ENCODE peak calls at places on chromosomes 2 and 18, in six cellular contexts. K, T, O, S, Y and M are unnamed samples.

GRCh38 chr18:73511751-73512525 is 635.7 kb downstream of the FBXO15 start:
- DNase-seq in K (no peak), T (no peak), O (no peak), S (no peak), Y (no peak), M (no peak)

GRCh38 chr2:239586651-239587310 is 186.0 kb upstream of the HDAC4 start:
- DNase-seq in K (no peak), T (no peak), O (no peak), S (no peak), Y (no peak), M (no peak)

GRCh38 chr2:241161646-241162281 is 11.5 kb downstream of the PPP1R7 start:
- DNase-seq in K (no peak), T (no peak), O (no peak), S (peak), Y (peak), M (no peak)

GRCh38 chr2:98559581-98559980 is 48.7 kb downstream of the COA5 start:
- DNase-seq in K (no peak), T (no peak), O (no peak), S (no peak), Y (no peak), M (no peak)

GRCh38 chr2:205706769-205707375 is 24.6 kb downstream of the NRP2 start:
- DNase-seq in K (no peak), T (no peak), O (no peak), S (peak), Y (peak), M (peak)

GRCh38 chr2:200042102-200042735 is 86.8 kb downstream of the MAIP1 start:
- DNase-seq in K (no peak), T (no peak), O (no peak), S (peak), Y (no peak), M (no peak)

GRCh38 chr18:73199151-73199550 is 331.4 kb upstream of the NETO1 start:
- DNase-seq in K (no peak), T (no peak), O (no peak), S (no peak), Y (no peak), M (no peak)

GRCh38 chr2:95352291-95353054 is 50.0 kb upstream of the FAHD2A start:
- DNase-seq in K (no peak), T (no peak), O (no peak), S (no peak), Y (no peak), M (no peak)

GRCh38 chr2:232524771-232525170 is 1.2 kb upstream of the CHRND start:
- DNase-seq in K (no peak), T (no peak), O (no peak), S (no peak), Y (no peak), M (no peak)

GRCh38 chr2:29528891-29529520 is 392.4 kb downstream of the ALK start:
- DNase-seq in K (peak), T (no peak), O (no peak), S (peak), Y (peak), M (no peak)

GRCh38 chr18:4831791-4832375 is 365.2 kb downstream of the AKAIN1 start:
- DNase-seq in K (no peak), T (no peak), O (no peak), S (no peak), Y (no peak), M (no peak)

GRCh38 chr2:127041259-127041970 is 65.5 kb downstream of the BIN1 start:
- DNase-seq in K (no peak), T (no peak), O (no peak), S (no peak), Y (no peak), M (no peak)
- TF ChIP-seq CTCF in K (peak), T (no peak), O (no peak), S (no peak), Y (no peak), M (no peak)

GRCh38 chr2:118844261-118845004 is 3.0 kb downstream of the EN1 start:
- DNase-seq in K (no peak), T (peak), O (no peak), S (no peak), Y (no peak), M (no peak)

GRCh38 chr2:118842687-118843491 is 4.6 kb downstream of the EN1 start:
- DNase-seq in K (no peak), T (peak), O (no peak), S (no peak), Y (no peak), M (no peak)

GRCh38 chr2:118841450-118841827 is 6.0 kb downstream of the EN1 start:
- DNase-seq in K (no peak), T (no peak), O (no peak), S (no peak), Y (no peak), M (no peak)

GRCh38 chr2:118843492-118844132 is 3.8 kb downstream of the EN1 start:
- DNase-seq in K (no peak), T (peak), O (no peak), S (no peak), Y (no peak), M (no peak)

DNA sequence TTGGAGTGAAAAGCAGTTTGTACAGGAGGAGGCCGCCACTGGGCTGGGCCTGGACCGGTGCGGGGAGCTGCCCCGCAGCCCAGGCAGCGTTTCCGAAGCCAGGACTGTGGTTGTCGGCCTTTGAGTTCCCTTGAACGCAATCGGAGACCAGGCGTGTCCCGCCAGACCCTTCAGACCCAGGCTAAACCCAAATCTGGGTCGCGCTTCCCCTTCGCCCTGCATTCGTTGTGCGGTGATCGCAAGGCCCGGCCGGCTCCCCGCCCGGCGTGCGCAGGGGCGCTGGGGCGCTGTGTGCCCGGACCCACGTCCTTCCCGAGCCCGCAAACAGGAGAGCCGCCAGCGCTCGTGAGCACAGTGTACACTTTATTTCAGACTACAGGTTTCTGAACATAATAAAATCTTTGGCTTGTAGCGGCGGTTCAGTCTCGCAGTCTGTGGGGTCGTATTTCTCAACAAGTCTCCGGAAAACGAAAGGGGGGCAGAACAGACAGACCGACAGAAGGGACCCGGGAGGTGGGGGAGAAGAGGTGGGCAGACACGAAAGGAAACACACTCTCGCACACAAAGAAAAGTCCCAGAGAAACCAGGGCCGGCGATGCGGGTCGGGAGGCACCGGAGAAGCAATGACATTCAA is 5.5 kb downstream of the EN1 start:
- DNase-seq in K (no peak), T (no peak), O (no peak), S (no peak), Y (no peak), M (no peak)
- H3K4me3 ChIP-seq in K (no peak), T (no peak), O (no peak), S (no peak), Y (no peak), M (no peak)

GRCh38 chr2:121740973-121741372 is 4.3 kb upstream of the NIFK start:
- DNase-seq in K (no peak), T (no peak), O (no peak), S (no peak), Y (no peak), M (no peak)

GRCh38 chr2:121736140-121736461 is 574 bp downstream of the NIFK start:
- DNase-seq in K (no peak), T (no peak), O (no peak), S (no peak), Y (no peak), M (no peak)

GRCh38 chr2:121731366-121731765 is 5.3 kb downstream of the NIFK start:
- DNase-seq in K (no peak), T (no peak), O (no peak), S (no peak), Y (no peak), M (no peak)

GRCh38 chr2:121736462-121737336 is at the start of gene NIFK:
- DNase-seq in K (peak), T (peak), O (peak), S (peak), Y (peak), M (no peak)

DNA sequence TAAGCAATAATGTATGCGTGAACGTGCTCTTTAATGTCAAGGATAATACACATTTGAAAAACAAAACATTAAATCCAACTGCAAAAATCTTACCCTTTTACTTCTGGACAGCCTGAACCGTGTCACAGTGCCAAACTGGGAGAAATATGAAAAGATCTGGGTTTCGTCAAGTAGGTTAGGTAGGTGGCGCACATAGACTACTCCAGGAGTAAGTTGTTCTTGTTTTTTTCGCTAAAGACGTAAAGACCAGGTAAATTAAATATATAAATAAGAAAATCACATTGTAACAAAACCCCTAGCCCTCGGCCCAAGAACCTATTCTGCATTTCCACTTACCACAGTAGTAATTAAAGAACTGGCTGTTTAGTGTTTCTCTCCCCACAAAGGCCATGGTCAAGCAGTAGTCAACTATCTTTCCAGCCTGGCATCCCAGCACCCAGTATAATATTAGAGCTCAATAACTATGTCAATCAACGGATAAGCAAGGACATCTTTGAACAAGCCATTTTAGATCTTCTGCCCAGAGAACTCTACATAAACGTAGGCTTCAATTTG is 1.1 kb downstream of the NIFK start:
- DNase-seq in K (no peak), T (no peak), O (no peak), S (no peak), Y (peak), M (no peak)
- TF ChIP-seq CTCF in K (no peak), T (no peak), O (no peak), S (peak), Y (no peak), M (peak)

GRCh38 chr18:908631-909621 is 4.3 kb downstream of the ADCYAP1 start:
- DNase-seq in K (no peak), T (no peak), O (no peak), S (no peak), Y (no peak), M (no peak)
- H3K4me3 ChIP-seq in K (no peak), T (no peak), O (no peak), S (peak), Y (no peak), M (peak)

GRCh38 chr2:212037062-212037461 is 501.5 kb downstream of the ERBB4 start:
- DNase-seq in K (no peak), T (no peak), O (no peak), S (no peak), Y (no peak), M (no peak)

DNA sequence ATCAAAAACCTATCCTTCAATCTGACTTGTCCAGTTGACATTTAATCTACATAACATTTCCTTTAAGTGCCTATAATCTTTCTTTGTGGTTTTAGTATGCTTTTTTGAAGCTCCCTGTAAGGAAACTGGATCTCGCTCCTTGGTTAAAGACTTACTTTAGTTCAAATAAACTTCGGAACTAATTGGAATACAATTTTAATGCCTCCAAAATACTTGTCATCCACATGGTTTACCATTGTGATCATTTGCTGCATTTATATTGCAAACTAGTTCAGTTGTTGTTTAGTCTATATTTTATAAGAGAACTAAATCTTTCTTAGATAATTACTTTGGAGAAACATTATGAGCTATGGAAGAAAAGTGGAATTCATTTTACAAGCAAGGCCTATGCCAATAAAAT is 496.0 kb downstream of the ERBB4 start:
- DNase-seq in K (no peak), T (no peak), O (no peak), S (no peak), Y (no peak), M (no peak)
- TF ChIP-seq CTCF in K (no peak), T (no peak), O (no peak), S (no peak), Y (no peak), M (no peak)

GRCh38 chr18:55320399-55321255 is 267.4 kb downstream of the TCF4 start:
- DNase-seq in K (no peak), T (no peak), O (no peak), S (no peak), Y (no peak), M (no peak)
- H3K4me3 ChIP-seq in K (peak), T (peak), O (peak), S (peak), Y (no peak), M (no peak)

GRCh38 chr2:190950566-190950991 is 63.4 kb downstream of the STAT1 start:
- DNase-seq in K (no peak), T (no peak), O (no peak), S (no peak), Y (no peak), M (no peak)

GRCh38 chr2:190943706-190944105 is 63.1 kb downstream of the GLS start:
- DNase-seq in K (no peak), T (no peak), O (no peak), S (no peak), Y (no peak), M (no peak)

GRCh38 chr2:190948671-190949070 is 65.3 kb downstream of the STAT1 start:
- DNase-seq in K (no peak), T (no peak), O (no peak), S (peak), Y (no peak), M (no peak)

GRCh38 chr2:190947139-190947538 is 66.5 kb downstream of the GLS start:
- DNase-seq in K (no peak), T (peak), O (no peak), S (peak), Y (no peak), M (no peak)

DNA sequence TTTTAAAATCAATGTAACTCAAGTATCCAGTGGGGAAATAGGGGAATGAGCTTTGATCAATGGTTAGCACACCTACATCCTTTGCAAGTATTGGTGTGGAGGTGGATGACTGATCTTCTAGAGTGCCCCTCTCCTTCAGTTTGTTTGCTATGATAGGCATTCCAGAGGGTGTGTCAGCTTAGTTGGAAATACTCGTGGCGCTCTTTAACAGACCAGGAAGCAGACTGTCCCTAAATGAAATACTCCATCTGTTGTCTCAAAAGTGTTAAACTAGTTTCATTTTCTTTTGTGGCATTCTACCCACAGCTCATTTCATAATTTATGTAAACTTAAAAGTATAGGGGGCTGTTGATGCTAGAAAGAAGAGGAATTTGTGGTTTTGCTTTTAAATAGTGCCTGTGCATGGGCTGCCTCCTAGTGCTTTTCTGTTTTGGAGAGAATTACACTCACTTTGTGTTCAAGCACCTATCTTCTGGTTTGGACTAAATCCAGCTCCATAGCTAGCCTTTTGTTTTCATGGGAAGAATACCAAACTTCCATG is 66.2 kb downstream of the STAT1 start:
- DNase-seq in K (no peak), T (peak), O (no peak), S (peak), Y (no peak), M (no peak)
- TF ChIP-seq CTCF in K (no peak), T (no peak), O (no peak), S (peak), Y (no peak), M (no peak)

GRCh38 chr2:106267997-106268396 is 73.9 kb upstream of the UXS1 start:
- DNase-seq in K (no peak), T (no peak), O (no peak), S (no peak), Y (no peak), M (no peak)

GRCh38 chr2:106264203-106264602 is 70.1 kb upstream of the UXS1 start:
- DNase-seq in K (no peak), T (no peak), O (no peak), S (no peak), Y (no peak), M (no peak)

GRCh38 chr2:106272202-106272807 is 78.2 kb upstream of the UXS1 start:
- DNase-seq in K (no peak), T (no peak), O (no peak), S (no peak), Y (no peak), M (no peak)

GRCh38 chr2:106270471-106270891 is 76.4 kb upstream of the UXS1 start:
- DNase-seq in K (no peak), T (no peak), O (no peak), S (no peak), Y (peak), M (no peak)

DNA sequence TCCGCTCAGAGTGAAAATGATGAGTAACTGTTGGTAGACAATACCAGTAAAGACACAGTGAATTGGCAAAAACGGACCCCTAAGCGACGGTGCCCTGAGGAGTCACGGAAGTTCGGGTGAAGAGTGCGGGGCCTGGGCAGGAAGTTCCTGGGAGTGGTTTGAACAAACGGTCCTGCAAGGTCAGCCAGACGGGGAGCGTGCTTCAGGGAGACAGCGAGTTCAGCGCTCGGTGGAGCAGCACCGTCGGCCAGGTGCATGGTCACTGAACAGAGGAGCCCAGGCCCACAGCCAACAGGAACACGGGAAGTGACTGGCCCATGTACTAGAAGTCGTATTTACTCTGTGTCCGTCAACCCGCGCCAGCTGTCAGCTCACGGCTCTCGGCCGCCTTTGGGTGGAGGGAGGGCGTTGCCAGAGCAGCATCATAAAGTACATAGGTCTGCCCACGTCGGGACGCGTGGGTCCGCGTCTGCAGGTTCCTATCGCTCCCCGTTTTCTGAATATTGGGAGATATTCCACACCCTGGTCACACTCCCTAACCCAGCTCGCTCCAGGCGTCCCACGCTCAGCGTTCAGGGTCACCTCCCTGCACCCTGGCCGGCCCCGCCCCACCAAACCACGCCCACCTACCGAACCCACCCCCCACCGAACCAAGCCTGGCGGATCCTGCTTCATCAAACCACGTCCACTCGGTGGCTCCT is 75.6 kb upstream of the UXS1 start:
- DNase-seq in K (no peak), T (peak), O (no peak), S (no peak), Y (peak), M (peak)
- H3K4me3 ChIP-seq in K (no peak), T (peak), O (peak), S (no peak), Y (no peak), M (peak)

DNA sequence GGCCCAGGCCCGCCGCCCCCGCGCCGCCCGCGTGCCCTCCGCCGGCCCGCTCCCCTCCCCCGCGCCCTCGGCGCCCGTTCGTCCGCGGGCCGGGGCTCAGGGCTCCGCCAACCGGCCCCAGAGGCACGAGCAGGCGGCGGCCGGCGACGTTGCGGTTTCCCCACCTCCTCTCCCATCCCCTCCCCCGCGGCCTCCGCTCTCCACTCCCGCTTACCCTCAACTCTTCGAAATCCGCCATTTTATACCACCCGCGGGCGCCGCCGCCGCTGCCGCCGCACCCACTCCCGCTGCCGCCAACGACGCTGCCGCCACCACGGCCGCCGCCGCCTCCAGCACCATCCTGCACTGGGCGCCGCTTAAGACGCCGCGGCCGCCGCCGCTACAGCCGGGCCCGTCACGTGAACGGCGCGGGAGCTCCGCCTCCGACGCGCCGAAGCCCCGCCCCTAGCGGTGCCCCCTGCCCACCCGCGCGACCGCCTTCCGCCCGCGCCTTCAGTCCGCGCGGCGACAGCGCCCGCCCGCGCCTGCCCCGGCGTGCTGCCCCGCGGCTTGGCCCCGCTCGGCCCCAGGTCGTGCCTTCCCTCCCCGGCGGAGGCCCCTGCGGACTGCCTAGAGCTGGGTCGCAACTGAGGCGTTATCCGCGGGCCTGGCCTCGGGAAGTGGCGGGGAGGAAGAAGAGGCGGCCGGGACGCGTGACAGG is at the start of the genes KATNAL2 and PIAS2:
- DNase-seq in K (peak), T (peak), O (no peak), S (peak), Y (peak), M (no peak)
- TF ChIP-seq CTCF in K (no peak), T (no peak), O (no peak), S (no peak), Y (no peak), M (no peak)